ENCODE peak calls at places on chromosomes 1 and 21, in five cellular contexts. One of them, this sample, is unnamed.

GRCh38 chr1:84887261-84887934 is 5.6 kb downstream of the LPAR3 start:
- DNase-seq in tibial artery: no peak
- DNase-seq in HCT116: no peak
- DNase-seq in Peyer's patch: no peak
- DNase-seq in colonic mucosa: no peak
- DNase-seq in this sample: no peak

GRCh38 chr1:86416343-86416742 is 7.6 kb upstream of the CLCA2 start:
- DNase-seq in tibial artery: no peak
- DNase-seq in Peyer's patch: no peak
- DNase-seq in colonic mucosa: peak; percentile 74
- DNase-seq in HCT116: no peak
- DNase-seq in this sample: no peak

GRCh38 chr1:186482661-186483255 is 21.8 kb upstream of the PDC start:
- DNase-seq in HCT116: peak; percentile 59
- DNase-seq in tibial artery: peak; percentile 67
- DNase-seq in colonic mucosa: peak; percentile 43
- DNase-seq in Peyer's patch: peak; percentile 19
- DNase-seq in this sample: peak; percentile 61

GRCh38 chr1:201310986-201311355 is 27.7 kb downstream of the PKP1 start:
- DNase-seq in tibial artery: no peak
- DNase-seq in colonic mucosa: peak; percentile 39
- DNase-seq in HCT116: no peak
- DNase-seq in Peyer's patch: no peak
- DNase-seq in this sample: peak; percentile 9

GRCh38 chr1:53111073-53111556 is 31.3 kb downstream of the SLC1A7 start:
- DNase-seq in tibial artery: no peak
- DNase-seq in Peyer's patch: no peak
- DNase-seq in HCT116: no peak
- DNase-seq in colonic mucosa: peak; percentile 81
- DNase-seq in this sample: no peak

GRCh38 chr1:39048745-39049370 is 22.7 kb downstream of the NDUFS5 start:
- DNase-seq in tibial artery: no peak
- DNase-seq in Peyer's patch: no peak
- DNase-seq in colonic mucosa: no peak
- DNase-seq in HCT116: no peak
- DNase-seq in this sample: no peak

GRCh38 chr1:219173758-219174671 is at the start of gene LYPLAL1:
- DNase-seq in HCT116: peak; percentile 74
- DNase-seq in colonic mucosa: peak; percentile 88
- DNase-seq in tibial artery: peak; percentile 94
- DNase-seq in Peyer's patch: peak; percentile 83
- DNase-seq in this sample: peak; percentile 77

GRCh38 chr1:205229399-205229861 is 1.7 kb downstream of the TMCC2 start:
- DNase-seq in Peyer's patch: peak; percentile 68
- DNase-seq in tibial artery: no peak
- DNase-seq in colonic mucosa: peak; percentile 60
- DNase-seq in HCT116: peak; percentile 48
- DNase-seq in this sample: no peak

GRCh38 chr21:21232320-21232719 is 234.1 kb downstream of the NCAM2 start:
- DNase-seq in HCT116: no peak
- DNase-seq in tibial artery: no peak
- DNase-seq in Peyer's patch: no peak
- DNase-seq in colonic mucosa: no peak
- DNase-seq in this sample: no peak

GRCh38 chr1:229440821-229441537 is 7.1 kb upstream of the ACTA1 start:
- DNase-seq in HCT116: no peak
- DNase-seq in colonic mucosa: no peak
- DNase-seq in tibial artery: no peak
- DNase-seq in Peyer's patch: no peak
- DNase-seq in this sample: no peak

GRCh38 chr1:3564921-3565831 is 46.1 kb downstream of the MEGF6 start:
- DNase-seq in tibial artery: no peak
- DNase-seq in Peyer's patch: no peak
- DNase-seq in HCT116: no peak
- DNase-seq in colonic mucosa: no peak
- DNase-seq in this sample: no peak

GRCh38 chr1:34750610-34751009 is 4.2 kb upstream of the GJB5 start:
- DNase-seq in tibial artery: no peak
- DNase-seq in colonic mucosa: no peak
- DNase-seq in HCT116: no peak
- DNase-seq in Peyer's patch: no peak
- DNase-seq in this sample: no peak

GRCh38 chr1:157831968-157832626 is 9.5 kb downstream of the CD5L start:
- DNase-seq in HCT116: no peak
- DNase-seq in colonic mucosa: no peak
- DNase-seq in tibial artery: no peak
- DNase-seq in Peyer's patch: no peak
- DNase-seq in this sample: no peak

GRCh38 chr1:226506021-226506420 is 42.5 kb upstream of the STUM start:
- DNase-seq in Peyer's patch: no peak
- DNase-seq in tibial artery: no peak
- DNase-seq in colonic mucosa: no peak
- DNase-seq in HCT116: no peak
- DNase-seq in this sample: no peak

GRCh38 chr1:201191723-201192477 is 1.3 kb downstream of the IGFN1 start:
- DNase-seq in Peyer's patch: no peak
- DNase-seq in tibial artery: no peak
- DNase-seq in colonic mucosa: no peak
- DNase-seq in HCT116: peak; percentile 32
- DNase-seq in this sample: no peak

GRCh38 chr1:200888349-200888838 is 6.3 kb upstream of the INAVA start:
- DNase-seq in tibial artery: no peak
- DNase-seq in HCT116: no peak
- DNase-seq in colonic mucosa: no peak
- DNase-seq in Peyer's patch: peak; percentile 82
- DNase-seq in this sample: no peak

DNA sequence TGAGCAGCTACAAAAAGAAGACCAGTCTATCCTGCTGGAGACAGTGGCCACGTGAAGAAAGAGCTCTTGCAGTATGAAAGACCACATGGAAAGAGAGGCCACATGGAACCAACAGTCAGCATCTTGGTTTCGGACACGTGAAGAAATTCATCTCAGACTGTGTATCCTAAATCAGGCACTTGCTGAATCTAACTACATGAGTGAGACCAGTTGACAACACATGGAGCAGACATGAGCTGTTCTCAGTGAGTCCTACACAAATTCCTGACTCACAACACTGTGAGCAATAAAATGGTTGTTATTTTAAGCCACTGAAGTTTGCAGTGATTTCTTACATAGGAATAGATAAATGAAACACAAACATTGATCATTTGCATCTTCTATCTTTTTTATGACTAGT is 2.4 kb upstream of the TAF1A start:
- DNase-seq in Peyer's patch: no peak
- DNase-seq in HCT116: no peak
- DNase-seq in colonic mucosa: no peak
- DNase-seq in tibial artery: no peak
- DNase-seq in this sample: no peak
- H3K27me3 ChIP-seq in Peyer's patch: no peaks in the 10 kb centered on the region
- H3K27me3 ChIP-seq in HCT116: no peaks in the 10 kb centered on the region
- H3K27me3 ChIP-seq in colonic mucosa: no peaks in the 10 kb centered on the region
- H3K27me3 ChIP-seq in tibial artery: no peaks in the 10 kb centered on the region
- H3K27me3 ChIP-seq in this sample: no peaks in the 10 kb centered on the region

GRCh38 chr1:117643601-117644000 is 37.8 kb downstream of the TENT5C start:
- DNase-seq in Peyer's patch: no peak
- DNase-seq in HCT116: no peak
- DNase-seq in tibial artery: no peak
- DNase-seq in colonic mucosa: no peak
- DNase-seq in this sample: no peak
- H3K27me3 ChIP-seq in Peyer's patch: no peaks in the 10 kb centered on the region
- H3K27me3 ChIP-seq in HCT116: no peaks in the 10 kb centered on the region
- H3K27me3 ChIP-seq in tibial artery: no peaks in the 10 kb centered on the region
- H3K27me3 ChIP-seq in colonic mucosa: no peaks in the 10 kb centered on the region
- H3K27me3 ChIP-seq in this sample: no peaks in the 10 kb centered on the region

GRCh38 chr1:202664083-202664482 is 46.2 kb downstream of the SYT2 start:
- DNase-seq in tibial artery: no peak
- DNase-seq in HCT116: no peak
- DNase-seq in Peyer's patch: no peak
- DNase-seq in colonic mucosa: no peak
- DNase-seq in this sample: no peak
- H3K27me3 ChIP-seq in tibial artery: peaks cover 63% of the 10 kb centered on the region
- H3K27me3 ChIP-seq in HCT116: peaks cover 31% of the 10 kb centered on the region
- H3K27me3 ChIP-seq in Peyer's patch: no peaks in the 10 kb centered on the region
- H3K27me3 ChIP-seq in colonic mucosa: no peaks in the 10 kb centered on the region
- H3K27me3 ChIP-seq in this sample: no peaks in the 10 kb centered on the region

GRCh38 chr21:36926989-36927695 is 39.3 kb downstream of the HLCS start:
- DNase-seq in Peyer's patch: no peak
- DNase-seq in colonic mucosa: no peak
- DNase-seq in tibial artery: no peak
- DNase-seq in HCT116: no peak
- DNase-seq in this sample: no peak
- H3K27me3 ChIP-seq in Peyer's patch: no peaks in the 10 kb centered on the region
- H3K27me3 ChIP-seq in colonic mucosa: no peaks in the 10 kb centered on the region
- H3K27me3 ChIP-seq in tibial artery: no peaks in the 10 kb centered on the region
- H3K27me3 ChIP-seq in HCT116: no peaks in the 10 kb centered on the region
- H3K27me3 ChIP-seq in this sample: no peaks in the 10 kb centered on the region

GRCh38 chr1:216710042-216710441 is 13.2 kb downstream of the ESRRG start:
- DNase-seq in colonic mucosa: no peak
- DNase-seq in HCT116: no peak
- DNase-seq in Peyer's patch: no peak
- DNase-seq in tibial artery: no peak
- DNase-seq in this sample: no peak

GRCh38 chr1:216710598-216711333 is 12.5 kb downstream of the ESRRG start:
- DNase-seq in HCT116: no peak
- DNase-seq in tibial artery: no peak
- DNase-seq in colonic mucosa: no peak
- DNase-seq in Peyer's patch: no peak
- DNase-seq in this sample: no peak

GRCh38 chr1:216711712-216712111 is 11.5 kb downstream of the ESRRG start:
- DNase-seq in tibial artery: no peak
- DNase-seq in colonic mucosa: no peak
- DNase-seq in HCT116: no peak
- DNase-seq in Peyer's patch: no peak
- DNase-seq in this sample: no peak
- H3K27me3 ChIP-seq in tibial artery: peaks cover 9% of the 10 kb centered on the region
- H3K27me3 ChIP-seq in colonic mucosa: no peaks in the 10 kb centered on the region
- H3K27me3 ChIP-seq in HCT116: no peaks in the 10 kb centered on the region
- H3K27me3 ChIP-seq in Peyer's patch: no peaks in the 10 kb centered on the region
- H3K27me3 ChIP-seq in this sample: no peaks in the 10 kb centered on the region

DNA sequence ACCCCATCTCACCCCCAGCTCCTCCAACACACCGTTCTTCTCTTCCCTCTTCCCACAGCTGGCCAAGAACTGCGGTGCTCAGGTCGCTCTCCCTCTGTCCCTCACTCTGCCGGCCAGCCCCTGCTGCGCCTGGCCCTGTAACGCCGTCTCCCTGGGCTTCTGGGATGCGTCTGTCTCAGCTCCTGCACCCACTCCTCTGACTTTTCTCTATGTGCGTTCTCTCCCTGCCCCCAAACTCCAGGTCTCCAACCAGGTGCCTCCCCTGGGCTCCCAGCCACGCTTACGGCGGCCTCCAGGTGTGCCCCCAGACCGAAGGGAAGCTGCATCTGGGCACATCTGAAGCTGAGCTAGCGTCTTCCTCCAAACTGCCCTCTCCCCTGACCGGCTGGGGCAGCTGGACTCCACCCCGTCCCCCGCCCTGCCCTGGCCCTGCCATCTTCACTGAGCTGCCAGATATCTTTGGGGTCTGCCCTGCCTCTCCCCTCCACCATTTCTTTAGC is 2.6 kb downstream of the KRTAP10-12 start:
- DNase-seq in Peyer's patch: no peak
- DNase-seq in colonic mucosa: peak; percentile 13
- DNase-seq in tibial artery: peak; percentile 57
- DNase-seq in HCT116: no peak
- DNase-seq in this sample: no peak
- H3K27me3 ChIP-seq in Peyer's patch: no peaks in the 10 kb centered on the region
- H3K27me3 ChIP-seq in colonic mucosa: peaks cover 16% of the 10 kb centered on the region
- H3K27me3 ChIP-seq in tibial artery: peaks cover 96% of the 10 kb centered on the region
- H3K27me3 ChIP-seq in HCT116: peaks cover 10% of the 10 kb centered on the region
- H3K27me3 ChIP-seq in this sample: no peaks in the 10 kb centered on the region

GRCh38 chr1:2016123-2016522 is 3.0 kb upstream of the GABRD start:
- DNase-seq in Peyer's patch: no peak
- DNase-seq in tibial artery: no peak
- DNase-seq in HCT116: no peak
- DNase-seq in colonic mucosa: no peak
- DNase-seq in this sample: no peak
- H3K27me3 ChIP-seq in Peyer's patch: no peaks in the 10 kb centered on the region
- H3K27me3 ChIP-seq in tibial artery: peaks cover 66% of the 10 kb centered on the region
- H3K27me3 ChIP-seq in HCT116: no peaks in the 10 kb centered on the region
- H3K27me3 ChIP-seq in colonic mucosa: peaks cover 29% of the 10 kb centered on the region
- H3K27me3 ChIP-seq in this sample: peaks cover 87% of the 10 kb centered on the region

GRCh38 chr1:29453502-29454240 is 217.3 kb downstream of the PTPRU start:
- DNase-seq in colonic mucosa: peak; percentile 22
- DNase-seq in HCT116: peak; percentile 70
- DNase-seq in tibial artery: peak; percentile 32
- DNase-seq in Peyer's patch: no peak
- DNase-seq in this sample: no peak
- H3K27me3 ChIP-seq in colonic mucosa: no peaks in the 10 kb centered on the region
- H3K27me3 ChIP-seq in HCT116: no peaks in the 10 kb centered on the region
- H3K27me3 ChIP-seq in tibial artery: peaks cover 48% of the 10 kb centered on the region
- H3K27me3 ChIP-seq in Peyer's patch: no peaks in the 10 kb centered on the region
- H3K27me3 ChIP-seq in this sample: peaks cover 6% of the 10 kb centered on the region

DNA sequence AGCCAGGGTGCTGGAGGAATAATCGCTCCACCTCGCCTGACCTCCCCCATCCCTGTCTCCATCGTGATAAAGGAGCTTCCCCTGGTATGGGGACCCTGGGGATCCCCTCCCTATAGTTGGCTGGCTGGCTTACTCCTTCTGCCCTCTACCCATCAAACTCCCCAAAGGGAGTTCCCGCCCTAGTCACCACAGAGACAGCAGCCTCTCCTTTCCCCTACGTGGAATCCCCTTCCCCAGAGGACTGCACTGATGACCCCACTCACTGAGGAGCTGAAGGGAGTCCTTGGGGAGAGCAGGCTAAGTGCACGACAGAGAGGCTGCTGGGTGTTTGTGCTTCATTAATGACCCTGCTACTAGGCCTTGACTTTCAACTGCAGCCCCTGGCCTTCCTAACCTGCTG is 1.9 kb downstream of the CADM3 start:
- DNase-seq in Peyer's patch: no peak
- DNase-seq in tibial artery: no peak
- DNase-seq in colonic mucosa: no peak
- DNase-seq in HCT116: no peak
- DNase-seq in this sample: no peak
- H3K27me3 ChIP-seq in Peyer's patch: no peaks in the 10 kb centered on the region
- H3K27me3 ChIP-seq in tibial artery: peaks cover 48% of the 10 kb centered on the region
- H3K27me3 ChIP-seq in colonic mucosa: peaks cover 21% of the 10 kb centered on the region
- H3K27me3 ChIP-seq in HCT116: peaks cover 27% of the 10 kb centered on the region
- H3K27me3 ChIP-seq in this sample: no peaks in the 10 kb centered on the region

This sample was measured in tibial nerve.